ENCODE peak calls at places on chromosome X, in nine cellular contexts. K is thoracic aorta; J is NCI-H524; T is cerebellum; C is ELF-1; X is CD8-positive, alpha-beta memory T cell; R is stimulated activated CD8-positive, alpha-beta memory T cell treated with anti-CD3 and anti-CD28 coated beads, Interleukin-12 subunit alpha, Interleukin-12 subunit beta, amount 100 ng/mL, for 1 hour; S is SK-N-SH; U is MV-4-11. Y is an unnamed sample.

GRCh38 chrX:37905436-37906147 is 58.2 kb upstream of the DYNLT3 start:
- DNase-seq in K (no peak), J (no peak), T (no peak), C (peak), X (peak), R (no peak), S (peak), U (no peak), Y (no peak)

GRCh38 chrX:103608305-103608963 is 671 bp downstream of the TCEAL3 start:
- DNase-seq in K (no peak), J (no peak), T (peak), C (peak), X (no peak), R (no peak), S (peak), U (no peak), Y (no peak)

GRCh38 chrX:1481636-1482529 is 29.2 kb upstream of the ASMTL start:
- DNase-seq in K (no peak), J (no peak), T (no peak), C (peak), X (peak), R (peak), S (no peak), U (no peak), Y (no peak)

GRCh38 chrX:20973038-20973437 is 401.2 kb upstream of the CNKSR2 start:
- DNase-seq in K (no peak), J (no peak), T (no peak), C (peak), X (no peak), R (no peak), S (no peak), U (no peak), Y (no peak)

GRCh38 chrX:49191033-49191871 is 5.1 kb upstream of the PRICKLE3 start:
- DNase-seq in K (peak), J (no peak), T (peak), C (peak), X (peak), R (peak), S (peak), U (peak), Y (peak)

GRCh38 chrX:107826286-107827136 is 845 bp downstream of the MID2 start:
- DNase-seq in K (no peak), J (peak), T (peak), C (peak), X (peak), R (peak), S (peak), U (no peak), Y (no peak)

GRCh38 chrX:39759526-39760224 is 338.1 kb downstream of the BCOR start:
- DNase-seq in K (no peak), J (no peak), T (no peak), C (peak), X (no peak), R (no peak), S (peak), U (no peak), Y (no peak)

GRCh38 chrX:133653363-133653762 is 238.1 kb upstream of the GPC4 start:
- DNase-seq in K (no peak), J (no peak), T (no peak), C (no peak), X (no peak), R (no peak), S (no peak), U (no peak), Y (no peak)

GRCh38 chrX:53262189-53262917 is 19.0 kb downstream of the IQSEC2 start:
- DNase-seq in K (no peak), J (peak), T (peak), C (no peak), X (no peak), R (no peak), S (no peak), U (no peak), Y (peak)

GRCh38 chrX:39726810-39727209 is 370.9 kb downstream of the BCOR start:
- DNase-seq in K (no peak), J (peak), T (no peak), C (peak), X (no peak), R (no peak), S (peak), U (no peak), Y (no peak)

GRCh38 chrX:10901290-10901633 is 209.9 kb upstream of the HCCS start:
- DNase-seq in K (no peak), J (no peak), T (no peak), C (no peak), X (no peak), R (no peak), S (no peak), U (no peak), Y (no peak)

GRCh38 chrX:104195013-104195412 is 28.8 kb downstream of the FAM199X start:
- DNase-seq in K (no peak), J (no peak), T (no peak), C (no peak), X (no peak), R (no peak), S (no peak), U (no peak), Y (no peak)

GRCh38 chrX:40012039-40012799 is 85.5 kb downstream of the BCOR start:
- DNase-seq in K (no peak), J (peak), T (no peak), C (peak), X (no peak), R (no peak), S (no peak), U (no peak), Y (no peak)

GRCh38 chrX:136630881-136631280 is 17.1 kb upstream of the CD40LG start:
- DNase-seq in K (no peak), J (no peak), T (no peak), C (no peak), X (no peak), R (no peak), S (no peak), U (no peak), Y (no peak)

GRCh38 chrX:7351946-7352345 is 204.0 kb upstream of the PUDP start:
- DNase-seq in K (no peak), J (no peak), T (no peak), C (no peak), X (no peak), R (no peak), S (no peak), U (no peak), Y (no peak)

GRCh38 chrX:135112096-135112729 is 8.1 kb downstream of the ETDB start:
- DNase-seq in K (no peak), J (peak), T (no peak), C (peak), X (no peak), R (peak), S (peak), U (peak), Y (no peak)

GRCh38 chrX:100659431-100660137 is 15.6 kb downstream of the SRPX2 start:
- DNase-seq in K (no peak), J (peak), T (no peak), C (no peak), X (no peak), R (no peak), S (no peak), U (no peak), Y (no peak)